ENCODE peak calls at places on chromosomes 4 and X, in eight cellular contexts. D is T-helper 1 cell, T is activated gamma-delta T cell treated with Interleukin-2 at 50 U/mL for 16 hours, Q is HepG2, W is type B pancreatic cell, E is NCI-H524 treated with DMSO at 0.1 percent for 48 hours, R is GM13977, N is fibroblast of mammary gland. X is an unnamed sample.

GRCh38 chr4:33837043-33837442 is 2407.3 kb downstream of the ARAP2 start:
- DNase-seq in D (no peak), T (no peak), Q (no peak), W (no peak), E (no peak), R (no peak), N (peak; percentile 66), X (no peak)

GRCh38 chrX:65601126-65601525 is 66.3 kb upstream of the MSN start:
- DNase-seq in D (no peak), T (no peak), Q (no peak), W (peak; percentile 11), E (no peak), R (no peak), N (no peak), X (no peak)

GRCh38 chrX:12360991-12361598 is 222.8 kb downstream of the FRMPD4 start:
- DNase-seq in D (no peak), T (no peak), Q (no peak), W (no peak), E (no peak), R (no peak), N (peak; percentile 57), X (no peak)

GRCh38 chrX:53441531-53442321 is 7.6 kb upstream of the HSD17B10 start:
- DNase-seq in D (peak; percentile 70), T (peak; percentile 64), Q (peak; percentile 62), W (peak; percentile 84), E (peak; percentile 60), R (peak; percentile 77), N (peak; percentile 66), X (peak; percentile 88)

GRCh38 chr4:177119693-177120092 is 190.0 kb upstream of the NEIL3 start:
- DNase-seq in D (no peak), T (no peak), Q (no peak), W (no peak), E (no peak), R (no peak), N (peak; percentile 28), X (no peak)

GRCh38 chr4:173333658-173334084 is 487 bp downstream of the HMGB2 start:
- DNase-seq in D (peak; percentile 54), T (peak; percentile 34), Q (peak; percentile 2), W (peak; percentile 70), E (no peak), R (no peak), N (peak; percentile 17), X (peak; percentile 63)

GRCh38 chrX:57918750-57919436 is 8.6 kb upstream of the ZXDA start:
- DNase-seq in D (no peak), T (no peak), Q (peak; percentile 5), W (no peak), E (no peak), R (no peak), N (peak; percentile 51), X (no peak)

GRCh38 chrX:24025741-24026402 is 1.1 kb downstream of the KLHL15 start:
- DNase-seq in D (no peak), T (no peak), Q (no peak), W (no peak), E (no peak), R (no peak), N (peak; percentile 87), X (no peak)

GRCh38 chr4:26307027-26307426 is 13.8 kb upstream of the RBPJ start:
- DNase-seq in D (no peak), T (no peak), Q (no peak), W (no peak), E (no peak), R (no peak), N (peak; percentile 57), X (no peak)

GRCh38 chr4:2256781-2257191 is 5.1 kb downstream of the MXD4 start:
- DNase-seq in D (no peak), T (no peak), Q (no peak), W (no peak), E (no peak), R (no peak), N (peak; percentile 50), X (peak; percentile 60)

GRCh38 chr4:143256456-143256855 is 71.7 kb downstream of the USP38 start:
- DNase-seq in D (no peak), T (no peak), Q (no peak), W (no peak), E (no peak), R (no peak), N (no peak), X (no peak)

GRCh38 chrX:5876984-5877655 is 351.5 kb downstream of the NLGN4X start:
- DNase-seq in D (no peak), T (no peak), Q (peak; percentile 0), W (no peak), E (no peak), R (no peak), N (peak; percentile 4), X (peak; percentile 23)

GRCh38 chr4:101345271-101345595 is 2.1 kb downstream of the PPP3CA start:
- DNase-seq in D (no peak), T (no peak), Q (no peak), W (no peak), E (no peak), R (peak; percentile 48), N (peak; percentile 58), X (no peak)

GRCh38 chr4:87120411-87121162 is 99.8 kb downstream of the KLHL8 start:
- DNase-seq in D (no peak), T (no peak), Q (peak; percentile 47), W (no peak), E (no peak), R (no peak), N (peak; percentile 80), X (peak; percentile 33)

GRCh38 chrX:37644381-37645305 is 40.9 kb upstream of the XK start:
- DNase-seq in D (no peak), T (no peak), Q (no peak), W (no peak), E (no peak), R (no peak), N (no peak), X (no peak)

GRCh38 chr4:54658321-54659093 is 750 bp downstream of the KIT start:
- DNase-seq in D (no peak), T (peak; percentile 30), Q (peak; percentile 14), W (peak; percentile 74), E (no peak), R (peak; percentile 43), N (peak; percentile 17), X (peak; percentile 90)

GRCh38 chr4:40828661-40829060 is 78.9 kb downstream of the NSUN7 start:
- DNase-seq in D (no peak), T (no peak), Q (no peak), W (no peak), E (no peak), R (no peak), N (no peak), X (no peak)

X was measured in upper lobe of left lung.